ENCODE peak calls at places on chromosomes 5 and 9, in five cellular contexts. R is Peyer's patch; Z is transverse colon; T is CD8-positive, alpha-beta T cell; Y is Calu3. U is an unnamed sample.

GRCh38 chr5:93433422-93433821 is 147.6 kb downstream of the NR2F1-AS1 start:
- DNase-seq in R (no peak), Z (no peak), T (no peak), Y (no peak), U (no peak)

GRCh38 chr5:112417931-112418358 is 1.1 kb downstream of the EPB41L4A start:
- DNase-seq in R (peak), Z (peak), T (no peak), Y (peak), U (no peak)

GRCh38 chr5:179323026-179323571 is 22.2 kb downstream of the ADAMTS2 start:
- DNase-seq in R (no peak), Z (no peak), T (no peak), Y (no peak), U (peak)

GRCh38 chr5:137142371-137143243 is 356.5 kb downstream of the SPOCK1 start:
- DNase-seq in R (peak), Z (peak), T (no peak), Y (peak), U (no peak)

GRCh38 chr9:70352802-70353201 is 61.7 kb downstream of the KLF9 start:
- DNase-seq in R (no peak), Z (no peak), T (no peak), Y (no peak), U (no peak)

GRCh38 chr5:72788851-72789505 is 27.5 kb upstream of the TNPO1 start:
- DNase-seq in R (no peak), Z (no peak), T (no peak), Y (peak), U (no peak)

GRCh38 chr9:132842124-132843005 is 35.7 kb downstream of the AK8 start:
- DNase-seq in R (peak), Z (no peak), T (no peak), Y (no peak), U (no peak)

GRCh38 chr5:2111569-2112105 is 228.9 kb upstream of the IRX4 start:
- DNase-seq in R (no peak), Z (no peak), T (no peak), Y (no peak), U (no peak)

GRCh38 chr9:31166516-31166915 is 1217.9 kb upstream of the ACO1 start:
- DNase-seq in R (no peak), Z (no peak), T (no peak), Y (no peak), U (no peak)

GRCh38 chr5:96752341-96753016 is 55.3 kb downstream of the ERAP1 start:
- DNase-seq in R (no peak), Z (no peak), T (no peak), Y (peak), U (no peak)
- TF ChIP-seq CTCF in R (peak), Z (peak), T (peak), Y (peak), U (peak)

GRCh38 chr5:159048298-159048697 is 51.4 kb downstream of the EBF1 start:
- DNase-seq in R (no peak), Z (no peak), T (no peak), Y (no peak), U (no peak)
- TF ChIP-seq CTCF in R (no peak), Z (no peak), T (no peak), Y (no peak), U (no peak)

GRCh38 chr9:88388886-88389617 is 808 bp downstream of the SPIN1 start:
- DNase-seq in R (peak), Z (peak), T (peak), Y (peak), U (no peak)

GRCh38 chr9:88387733-88388202 is 476 bp upstream of the SPIN1 start:
- DNase-seq in R (peak), Z (peak), T (peak), Y (no peak), U (no peak)

GRCh38 chr9:88390371-88390990 is 2.2 kb downstream of the SPIN1 start:
- DNase-seq in R (no peak), Z (no peak), T (no peak), Y (no peak), U (no peak)

GRCh38 chr9:88387035-88387732 is 1.1 kb upstream of the SPIN1 start:
- DNase-seq in R (peak), Z (peak), T (peak), Y (peak), U (no peak)

GRCh38 chr9:88388203-88388885 is at the start of gene SPIN1:
- DNase-seq in R (peak), Z (peak), T (peak), Y (peak), U (peak)
- TF ChIP-seq CTCF in R (peak), Z (peak), T (no peak), Y (no peak), U (peak)

GRCh38 chr5:161966544-161966943 is 101.0 kb upstream of the GABRG2 start:
- DNase-seq in R (no peak), Z (no peak), T (no peak), Y (no peak), U (no peak)
- TF ChIP-seq CTCF in R (no peak), Z (no peak), T (no peak), Y (no peak), U (no peak)